ENCODE peak calls at places on chromosomes 2 and 18, in eight cellular contexts. E is NCI-H2171 treated with DMSO at 0.1 percent for 48 hours; X is fibroblast of mammary gland; J is foreskin keratinocyte; Y is activated naive CD8-positive, alpha-beta T cell treated with anti-CD3 and anti-CD28 coated beads for 36 hours; M is activated CD4-positive, CD25-positive, alpha-beta regulatory T cell; A is stimulated activated CD4-positive, alpha-beta T cell treated with anti-CD3 and anti-CD28 coated beads, Interleukin-1b, Interleukin-23, amount 100 ng/mL, for 24 hours; P is tibial artery. I is an unnamed sample.
A peak's percentile ranks its signal among the peaks of the same experiment; 100 is the strongest.

GRCh38 chr2:204258900-204259299 is 286.4 kb upstream of the PARD3B start:
- DNase-seq in P (no peak), A (no peak), J (no peak), M (no peak), X (no peak), E (no peak), Y (no peak), I (no peak)

GRCh38 chr2:204900910-204901309 is 355.6 kb downstream of the PARD3B start:
- DNase-seq in E (no peak), A (no peak), J (peak; percentile 59), X (peak; percentile 11), M (no peak), P (no peak), Y (no peak), I (no peak)

GRCh38 chr2:105373344-105373781 is 25.5 kb downstream of the FHL2 start:
- DNase-seq in E (no peak), P (peak; percentile 60), X (no peak), J (no peak), Y (no peak), M (no peak), A (no peak), I (no peak)

GRCh38 chr18:13375302-13376255 is 157.0 kb downstream of the LDLRAD4 start:
- DNase-seq in E (no peak), P (peak; percentile 90), Y (peak; percentile 84), J (peak; percentile 42), M (peak; percentile 64), X (peak; percentile 90), A (peak; percentile 60), I (peak; percentile 9)

GRCh38 chr18:79625195-79625923 is 54.2 kb upstream of the CTDP1 start:
- DNase-seq in P (peak; percentile 40), A (no peak), E (no peak), J (peak; percentile 39), X (no peak), M (no peak), Y (no peak), I (no peak)

GRCh38 chr2:80001704-80002103 is 302.8 kb downstream of the LRRTM1 start:
- DNase-seq in X (peak; percentile 18), P (no peak), A (no peak), E (no peak), Y (no peak), M (no peak), J (no peak), I (no peak)

GRCh38 chr2:213627054-213627710 is 342.9 kb downstream of the SPAG16 start:
- DNase-seq in X (no peak), A (no peak), E (no peak), J (no peak), P (no peak), M (no peak), Y (no peak), I (peak; percentile 11)

GRCh38 chr2:101081508-101081907 is 69.7 kb downstream of the TBC1D8 start:
- DNase-seq in E (no peak), A (no peak), P (no peak), X (no peak), J (no peak), M (no peak), Y (no peak), I (no peak)

GRCh38 chr2:203751886-203752285 is 45.4 kb downstream of the CD28 start:
- DNase-seq in E (no peak), A (no peak), Y (no peak), P (no peak), X (peak; percentile 48), J (no peak), M (no peak), I (peak; percentile 46)

GRCh38 chr2:240374085-240374907 is 61.2 kb upstream of the GPC1 start:
- DNase-seq in A (no peak), Y (no peak), E (no peak), M (no peak), X (peak; percentile 79), J (peak; percentile 46), P (peak; percentile 51), I (peak; percentile 88)

GRCh38 chr18:58615150-58616132 is 13.4 kb downstream of the ALPK2 start:
- DNase-seq in Y (peak; percentile 67), A (peak; percentile 35), X (peak; percentile 63), J (peak; percentile 23), P (no peak), M (peak; percentile 21), E (no peak), I (peak; percentile 17)

GRCh38 chr2:157475722-157476390 is 32.0 kb upstream of the CYTIP start:
- DNase-seq in Y (no peak), A (no peak), J (no peak), X (no peak), P (no peak), M (no peak), E (no peak), I (no peak)

GRCh38 chr2:240170354-240170735 is 29.9 kb upstream of the OTOS start:
- DNase-seq in E (no peak), Y (no peak), A (no peak), X (no peak), J (no peak), M (no peak), P (no peak), I (no peak)

GRCh38 chr2:38720613-38721241 is 30.4 kb downstream of the SRSF7 start:
- DNase-seq in X (peak; percentile 97), A (no peak), J (peak; percentile 80), Y (no peak), M (no peak), E (peak; percentile 23), P (peak; percentile 88), I (peak; percentile 94)

GRCh38 chr2:220162320-220162719 is 534.9 kb downstream of the SLC4A3 start:
- DNase-seq in A (no peak), X (peak; percentile 70), Y (no peak), M (no peak), J (no peak), P (no peak), E (peak; percentile 3), I (peak; percentile 14)

GRCh38 chr18:53947092-53947640 is 277.3 kb downstream of the MBD2 start:
- DNase-seq in P (no peak), A (no peak), E (no peak), M (no peak), J (no peak), X (no peak), Y (no peak), I (no peak)

GRCh38 chr18:12305211-12305610 is 2.8 kb upstream of the TUBB6 start:
- DNase-seq in Y (no peak), M (no peak), A (no peak), J (no peak), P (no peak), E (no peak), X (no peak), I (no peak)

GRCh38 chr18:63322908-63323634 is 3.5 kb upstream of the BCL2 start:
- DNase-seq in J (no peak), A (no peak), Y (peak; percentile 33), X (peak; percentile 82), P (peak; percentile 42), E (peak; percentile 77), M (peak; percentile 21), I (peak; percentile 71)

GRCh38 chr2:201746551-201746950 is 34.2 kb downstream of the ALS2 start:
- DNase-seq in A (no peak), M (no peak), J (no peak), Y (no peak), P (no peak), E (no peak), X (no peak), I (no peak)

GRCh38 chr2:9430316-9431293 is 7.2 kb downstream of the CPSF3 start:
- DNase-seq in E (no peak), X (peak; percentile 38), J (no peak), P (no peak), Y (no peak), A (no peak), M (no peak), I (peak; percentile 56)

GRCh38 chr18:63736856-63737255 is 34.1 kb downstream of the SERPINB11 start:
- DNase-seq in E (no peak), X (peak; percentile 25), M (no peak), Y (no peak), J (peak; percentile 47), A (no peak), P (no peak), I (no peak)